ENCODE peak calls at places on chromosomes 12 and 14, in four cellular contexts. P is GM20000; D is CD4-positive, alpha-beta T cell; Y is neural progenitor cell. E is an unnamed sample.

GRCh38 chr12:14238224-14238792 is 127.2 kb upstream of the ATF7IP start:
- DNase-seq in P (no peak), D (no peak), Y (no peak), E (no peak)

GRCh38 chr12:120362516-120363273 is 6.3 kb downstream of the MSI1 start:
- DNase-seq in P (no peak), D (no peak), Y (no peak), E (no peak)

GRCh38 chr14:61342486-61342885 is 21.1 kb downstream of the PRKCH start:
- DNase-seq in P (no peak), D (peak; percentile 76), Y (no peak), E (no peak)

GRCh38 chr12:82595946-82596345 is 90.8 kb upstream of the TMTC2 start:
- DNase-seq in P (no peak), D (no peak), Y (no peak), E (no peak)

GRCh38 chr12:110537605-110538409 is 35.7 kb downstream of the RAD9B start:
- DNase-seq in P (no peak), D (no peak), Y (no peak), E (no peak)

GRCh38 chr12:76006028-76006916 is 25.3 kb downstream of the PHLDA1 start:
- DNase-seq in P (no peak), D (no peak), Y (no peak), E (no peak)

GRCh38 chr14:53851394-53852056 is 105.1 kb downstream of the BMP4 start:
- DNase-seq in P (no peak), D (no peak), Y (no peak), E (no peak)

GRCh38 chr12:42705863-42706262 is 116.3 kb upstream of the PRICKLE1 start:
- DNase-seq in P (no peak), D (no peak), Y (peak; percentile 23), E (peak; percentile 28)

GRCh38 chr14:92945544-92945943 is 22.6 kb downstream of the CHGA start:
- DNase-seq in P (no peak), D (no peak), Y (no peak), E (no peak)

GRCh38 chr14:93527076-93527692 is 96.4 kb downstream of the UNC79 start:
- DNase-seq in P (peak; percentile 12), D (no peak), Y (no peak), E (no peak)

GRCh38 chr14:25006961-25007795 is 42.8 kb downstream of the STXBP6 start:
- DNase-seq in P (no peak), D (no peak), Y (no peak), E (no peak)

GRCh38 chr12:26845057-26845666 is 12.2 kb upstream of the ITPR2 start:
- DNase-seq in P (no peak), D (no peak), Y (peak; percentile 59), E (peak; percentile 45)

GRCh38 chr14:38721822-38722431 is 381.1 kb downstream of the SEC23A start:
- DNase-seq in P (peak; percentile 35), D (no peak), Y (peak; percentile 67), E (peak; percentile 69)

GRCh38 chr12:88419794-88420193 is 160.5 kb downstream of the KITLG start:
- DNase-seq in P (no peak), D (no peak), Y (no peak), E (no peak)

GRCh38 chr14:102982852-102983470 is 60.5 kb downstream of the AMN start:
- DNase-seq in P (no peak), D (no peak), Y (no peak), E (no peak)
- TF ChIP-seq CTCF in P (no peak), D (no peak), Y (peak; percentile 16), E (no peak)

GRCh38 chr12:47817272-47818006 is 2.3 kb downstream of the HDAC7 start:
- DNase-seq in P (no peak), D (no peak), Y (peak; percentile 46), E (no peak)
- TF ChIP-seq CTCF in P (no peak), D (peak; percentile 15), Y (peak; percentile 25), E (no peak)

DNA sequence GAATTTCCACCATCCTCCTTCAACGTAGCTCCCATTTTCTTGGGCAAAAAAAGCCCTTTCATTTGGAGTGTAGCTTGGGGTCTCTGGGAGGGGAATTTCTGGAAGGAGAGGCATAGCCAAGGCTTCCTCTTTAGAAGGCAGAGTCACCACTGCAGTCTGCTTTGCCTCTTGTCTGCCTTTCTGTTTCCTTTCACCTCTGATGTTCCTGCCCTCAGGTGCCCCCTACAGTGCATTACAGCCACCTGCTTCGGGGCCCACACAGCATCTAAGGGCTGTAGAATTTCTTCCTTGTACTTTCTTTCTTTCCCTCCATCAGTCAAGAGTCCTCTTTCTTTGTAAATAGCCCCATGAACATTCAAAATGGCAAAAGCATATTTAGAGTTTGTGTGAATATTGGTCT is 1313.9 kb downstream of the TMEM121 start:
- DNase-seq in P (no peak), D (peak; percentile 7), Y (no peak), E (no peak)
- TF ChIP-seq CTCF in P (no peak), D (peak; percentile 15), Y (no peak), E (no peak)

GRCh38 chr12:11805043-11805442 is 155.6 kb downstream of the ETV6 start:
- DNase-seq in P (no peak), D (no peak), Y (no peak), E (no peak)
- TF ChIP-seq CTCF in P (no peak), D (no peak), Y (no peak), E (no peak)

GRCh38 chr14:22656945-22657711 is 13.0 kb upstream of the OR6J1 start:
- DNase-seq in P (no peak), D (no peak), Y (peak; percentile 40), E (no peak)

GRCh38 chr14:22656226-22656625 is 12.1 kb upstream of the OR6J1 start:
- DNase-seq in P (no peak), D (no peak), Y (no peak), E (no peak)

GRCh38 chr14:22658951-22659350 is 14.8 kb upstream of the OR6J1 start:
- DNase-seq in P (no peak), D (no peak), Y (no peak), E (no peak)

GRCh38 chr14:22660654-22661053 is 16.5 kb upstream of the OR6J1 start:
- DNase-seq in P (no peak), D (no peak), Y (no peak), E (no peak)

GRCh38 chr14:22657861-22658260 is 13.7 kb upstream of the OR6J1 start:
- DNase-seq in P (peak; percentile 36), D (no peak), Y (peak; percentile 17), E (no peak)
- TF ChIP-seq CTCF in P (peak; percentile 45), D (no peak), Y (peak; percentile 37), E (no peak)

GRCh38 chr12:6939187-6939540 is 4.5 kb upstream of the RNU7-1 start:
- DNase-seq in P (no peak), D (no peak), Y (no peak), E (no peak)

GRCh38 chr12:6936378-6936638 is 7.3 kb upstream of the RNU7-1 start:
- DNase-seq in P (no peak), D (no peak), Y (no peak), E (no peak)

GRCh38 chr12:6937481-6938352 is 5.9 kb upstream of the RNU7-1 start:
- DNase-seq in P (peak; percentile 89), D (peak; percentile 93), Y (peak; percentile 97), E (no peak)

GRCh38 chr12:6936642-6937480 is 6.8 kb upstream of the RNU7-1 start:
- DNase-seq in P (peak; percentile 72), D (peak; percentile 50), Y (no peak), E (no peak)

DNA sequence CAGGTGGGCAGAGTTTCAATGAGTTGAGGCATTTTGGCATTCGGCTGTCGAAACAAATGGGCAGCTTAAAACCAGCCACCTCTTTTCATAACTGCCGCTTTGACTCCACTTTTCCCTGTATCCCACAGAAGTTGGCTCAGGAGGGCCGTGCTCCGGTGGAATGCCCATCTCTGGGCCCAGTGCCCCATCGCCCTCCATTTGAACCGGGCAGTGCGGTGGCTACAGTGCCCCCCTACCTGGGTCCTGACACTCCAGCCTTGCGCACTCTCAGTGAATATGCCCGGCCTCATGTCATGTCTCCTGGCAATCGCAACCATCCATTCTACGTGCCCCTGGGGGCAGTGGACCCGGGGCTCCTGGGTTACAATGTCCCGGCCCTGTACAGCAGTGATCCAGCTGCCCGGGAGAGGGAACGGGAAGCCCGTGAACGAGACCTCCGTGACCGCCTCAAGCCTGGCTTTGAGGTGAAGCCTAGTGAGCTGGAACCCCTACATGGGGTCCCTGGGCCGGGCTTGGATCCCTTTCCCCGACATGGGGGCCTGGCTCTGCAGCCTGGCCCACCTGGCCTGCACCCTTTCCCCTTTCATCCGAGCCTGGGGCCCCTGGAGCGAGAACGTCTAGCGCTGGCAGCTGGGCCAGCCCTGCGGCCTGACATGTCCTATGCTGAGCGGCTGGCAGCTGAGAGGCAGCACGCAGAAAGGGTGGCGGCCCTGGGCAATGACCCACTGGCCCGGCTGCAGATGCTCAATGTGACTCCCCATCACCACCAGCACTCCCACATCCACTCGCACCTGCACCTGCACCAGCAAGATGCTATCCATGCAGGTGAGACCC is 5.0 kb upstream of the RNU7-1 start:
- DNase-seq in P (no peak), D (no peak), Y (no peak), E (no peak)
- TF ChIP-seq CTCF in P (no peak), D (peak; percentile 10), Y (no peak), E (no peak)